ENCODE peak calls at places on chromosomes 12 and 14, in nine cellular contexts. P, K, W, G, T, S, I, F and Q are unnamed samples. For H3K4me1, the result is how much of the 10 kb centered on the place peaks cover.

GRCh38 chr12:7369274-7369729 is 65.4 kb downstream of the ACSM4 start:
- DNase-seq in P (peak), K (peak), W (peak), G (peak), T (no peak), S (no peak), I (no peak), F (no peak), Q (no peak)

GRCh38 chr12:131487379-131488129 is 223.3 kb upstream of the SFSWAP start:
- DNase-seq in P (no peak), K (no peak), W (peak), G (no peak), T (no peak), S (no peak), I (no peak), F (no peak), Q (no peak)

GRCh38 chr14:28765907-28766504 is 581 bp upstream of the FOXG1 start:
- DNase-seq in P (no peak), K (no peak), W (no peak), G (no peak), T (no peak), S (peak), I (no peak), F (no peak), Q (peak)

GRCh38 chr14:39102265-39102968 is 618 bp downstream of the SEC23A start:
- DNase-seq in P (no peak), K (no peak), W (no peak), G (no peak), T (peak), S (peak), I (peak), F (no peak), Q (peak)

GRCh38 chr14:89288114-89288513 is 128.9 kb downstream of the FOXN3 start:
- DNase-seq in P (no peak), K (no peak), W (no peak), G (no peak), T (no peak), S (no peak), I (no peak), F (no peak), Q (no peak)

GRCh38 chr12:79255326-79255725 is 390.8 kb downstream of the SYT1 start:
- DNase-seq in P (no peak), K (no peak), W (no peak), G (no peak), T (peak), S (no peak), I (peak), F (no peak), Q (no peak)

GRCh38 chr12:9784816-9785215 is 24.1 kb upstream of the CD69 start:
- DNase-seq in P (no peak), K (no peak), W (no peak), G (no peak), T (no peak), S (no peak), I (no peak), F (no peak), Q (no peak)

GRCh38 chr14:105294142-105294597 is 6.6 kb downstream of the BRF1 start:
- DNase-seq in P (no peak), K (peak), W (peak), G (peak), T (peak), S (no peak), I (peak), F (peak), Q (peak)

GRCh38 chr14:104014764-104015163 is 70.7 kb upstream of the ASPG start:
- DNase-seq in P (no peak), K (no peak), W (no peak), G (no peak), T (no peak), S (no peak), I (no peak), F (no peak), Q (no peak)

GRCh38 chr12:8493084-8493483 is 20.2 kb upstream of the CLEC4D start:
- DNase-seq in P (no peak), K (no peak), W (no peak), G (peak), T (no peak), S (no peak), I (no peak), F (no peak), Q (no peak)

GRCh38 chr12:22986997-22987396 is 362.0 kb downstream of the ETNK1 start:
- DNase-seq in P (no peak), K (no peak), W (no peak), G (no peak), T (no peak), S (no peak), I (peak), F (no peak), Q (no peak)

GRCh38 chr12:71967176-71967575 is 28.5 kb downstream of the TPH2 start:
- DNase-seq in P (no peak), K (no peak), W (no peak), G (no peak), T (peak), S (no peak), I (no peak), F (no peak), Q (no peak)

GRCh38 chr12:85448548-85449139 is 168.6 kb downstream of the ALX1 start:
- DNase-seq in P (no peak), K (no peak), W (no peak), G (no peak), T (peak), S (peak), I (no peak), F (no peak), Q (peak)

GRCh38 chr12:130013771-130014484 is 110.1 kb upstream of the TMEM132D start:
- DNase-seq in P (no peak), K (no peak), W (no peak), G (no peak), T (no peak), S (peak), I (no peak), F (no peak), Q (peak)

GRCh38 chr14:36683083-36683724 is 21.5 kb downstream of the PAX9 start:
- DNase-seq in P (no peak), K (no peak), W (no peak), G (no peak), T (no peak), S (peak), I (no peak), F (no peak), Q (no peak)

GRCh38 chr14:65229431-65230286 is 127.3 kb upstream of the MAX start:
- DNase-seq in P (peak), K (peak), W (peak), G (peak), T (no peak), S (peak), I (peak), F (no peak), Q (peak)

GRCh38 chr12:1691123-1692007 is 495 bp downstream of the ADIPOR2 start:
- DNase-seq in P (no peak), K (peak), W (peak), G (no peak), T (no peak), S (peak), I (no peak), F (no peak), Q (peak)

GRCh38 chr14:63737582-63738006 is 9.7 kb upstream of the SGPP1 start:
- DNase-seq in P (no peak), K (no peak), W (no peak), G (no peak), T (no peak), S (no peak), I (peak), F (no peak), Q (no peak)

GRCh38 chr12:57769594-57769993 is 2.3 kb downstream of the METTL1 start:
- DNase-seq in P (no peak), K (no peak), W (no peak), G (no peak), T (no peak), S (no peak), I (no peak), F (no peak), Q (no peak)

GRCh38 chr14:72754949-72755348 is 139.0 kb downstream of the DPF3 start:
- DNase-seq in P (no peak), K (no peak), W (no peak), G (no peak), T (no peak), S (no peak), I (no peak), F (no peak), Q (no peak)

GRCh38 chr12:86349196-86349595 is 93.0 kb upstream of the MGAT4C start:
- DNase-seq in P (no peak), K (no peak), W (no peak), G (no peak), T (no peak), S (no peak), I (no peak), F (no peak), Q (no peak)

GRCh38 chr12:48165089-48166031 is 8.0 kb upstream of the ASB8 start:
- DNase-seq in P (no peak), K (no peak), W (no peak), G (peak), T (peak), S (peak), I (peak), F (no peak), Q (peak)

GRCh38 chr12:75852143-75852542 is 179.4 kb downstream of the PHLDA1 start:
- DNase-seq in P (no peak), K (no peak), W (no peak), G (no peak), T (peak), S (no peak), I (peak), F (no peak), Q (no peak)

GRCh38 chr12:107282628-107283027 is 189.3 kb upstream of the CRY1 start:
- DNase-seq in P (no peak), K (no peak), W (no peak), G (no peak), T (no peak), S (no peak), I (no peak), F (no peak), Q (no peak)

GRCh38 chr14:98943907-98944306 is 328.1 kb downstream of the BCL11B start:
- DNase-seq in P (no peak), K (no peak), W (no peak), G (no peak), T (no peak), S (no peak), I (no peak), F (no peak), Q (no peak)
- H3K4me1 ChIP-seq in P (under half), K (under half), W (under half), G (under half), T (under half), S (under half), I (under half), F (under half), Q (under half)

GRCh38 chr12:17352164-17352563 is 737.8 kb downstream of the RERGL start:
- DNase-seq in P (no peak), K (no peak), W (no peak), G (no peak), T (no peak), S (no peak), I (no peak), F (no peak), Q (no peak)
- TF ChIP-seq CTCF in P (no peak), K (no peak), W (no peak), G (no peak), T (no peak), S (peak), I (no peak), F (no peak), Q (no peak)

GRCh38 chr12:53975019-53975815 is 463 bp upstream of the HOTAIR start:
- DNase-seq in P (peak), K (no peak), W (peak), G (no peak), T (no peak), S (no peak), I (no peak), F (no peak), Q (no peak)
- H3K4me3 ChIP-seq in P (peak), K (peak), W (no peak), G (peak), T (no peak), S (peak), I (no peak), F (peak), Q (no peak)

DNA sequence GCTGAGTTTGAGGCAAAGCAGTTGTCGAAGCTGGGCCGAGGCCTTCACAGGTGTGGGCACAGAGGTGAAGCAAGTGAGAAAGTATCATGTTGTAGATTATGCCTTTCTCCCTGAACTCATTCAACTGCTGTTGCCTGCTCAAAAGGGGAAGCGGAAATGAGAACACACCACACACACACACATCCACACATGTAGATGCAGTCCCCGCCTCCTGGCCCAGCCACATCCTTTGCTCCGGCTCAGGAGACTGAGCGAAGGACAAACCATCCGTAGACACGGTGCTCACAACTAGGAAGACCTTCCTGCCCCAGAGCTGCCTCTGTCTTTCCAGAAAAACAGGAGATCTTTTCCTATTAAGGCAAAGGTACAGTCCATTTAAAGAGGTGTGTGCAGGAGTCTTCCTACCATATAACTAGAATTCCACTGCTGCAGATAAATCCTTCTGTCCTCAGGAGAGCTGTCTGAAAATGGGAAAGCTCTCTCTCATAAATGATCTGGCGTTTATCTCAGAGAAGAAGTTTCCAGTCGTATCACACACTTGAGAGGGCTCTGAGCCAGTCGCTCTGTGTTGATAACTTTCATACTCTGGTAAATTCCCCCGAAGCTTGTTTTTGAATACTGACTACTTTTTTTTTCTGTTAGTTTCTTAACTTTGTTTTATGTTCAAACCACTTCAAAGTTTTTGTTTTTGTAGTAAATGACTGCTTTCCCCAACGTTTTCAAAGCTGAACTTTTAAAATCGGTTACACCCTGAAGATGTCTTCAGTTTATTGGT is at the start of gene TESPA1:
- DNase-seq in P (peak), K (peak), W (peak), G (peak), T (no peak), S (no peak), I (no peak), F (peak), Q (no peak)
- H3K4me1 ChIP-seq in P (under half), K (under half), W (under half), G (under half), T (under half), S (under half), I (under half), F (half or more), Q (under half)

GRCh38 chr12:46944771-46945170 is 119.0 kb upstream of the SLC38A4 start:
- DNase-seq in P (no peak), K (no peak), W (no peak), G (no peak), T (no peak), S (no peak), I (no peak), F (no peak), Q (no peak)

GRCh38 chr12:46945591-46945990 is 119.8 kb upstream of the SLC38A4 start:
- DNase-seq in P (no peak), K (no peak), W (no peak), G (no peak), T (no peak), S (no peak), I (no peak), F (no peak), Q (no peak)

GRCh38 chr12:46942579-46942978 is 116.8 kb upstream of the SLC38A4 start:
- DNase-seq in P (no peak), K (no peak), W (no peak), G (no peak), T (peak), S (no peak), I (peak), F (no peak), Q (no peak)

GRCh38 chr12:46946137-46946536 is 120.3 kb upstream of the SLC38A4 start:
- DNase-seq in P (no peak), K (no peak), W (no peak), G (no peak), T (peak), S (no peak), I (peak), F (no peak), Q (no peak)

DNA sequence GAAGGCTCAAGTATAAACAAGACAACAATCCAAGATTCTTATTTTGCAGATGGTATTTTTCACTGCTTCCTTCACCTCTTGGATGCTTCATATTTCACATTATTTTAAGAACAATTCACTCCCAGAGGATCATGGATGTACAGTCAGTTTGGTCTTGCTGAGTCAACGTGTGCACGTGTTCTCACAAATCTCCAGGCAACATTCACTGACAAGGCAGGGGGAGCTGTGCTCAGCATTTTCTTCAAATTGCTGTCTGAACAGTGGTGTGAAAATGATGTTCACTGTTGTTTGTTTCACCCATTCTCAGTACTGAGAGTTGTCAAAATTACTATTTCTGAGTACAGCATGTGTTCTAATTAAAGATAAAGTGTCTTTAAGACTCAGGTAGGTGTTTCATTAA is 118.3 kb upstream of the SLC38A4 start:
- DNase-seq in P (no peak), K (no peak), W (no peak), G (no peak), T (peak), S (peak), I (peak), F (no peak), Q (peak)
- TF ChIP-seq CTCF in P (peak), K (no peak), W (no peak), G (no peak), T (peak), S (no peak), I (peak), F (no peak), Q (peak)

GRCh38 chr14:21536395-21537087 is 10.4 kb upstream of the SALL2 start:
- DNase-seq in P (no peak), K (no peak), W (no peak), G (no peak), T (no peak), S (no peak), I (no peak), F (no peak), Q (peak)
- H3K4me3 ChIP-seq in P (peak), K (no peak), W (peak), G (peak), T (no peak), S (peak), I (peak), F (no peak), Q (peak)

DNA sequence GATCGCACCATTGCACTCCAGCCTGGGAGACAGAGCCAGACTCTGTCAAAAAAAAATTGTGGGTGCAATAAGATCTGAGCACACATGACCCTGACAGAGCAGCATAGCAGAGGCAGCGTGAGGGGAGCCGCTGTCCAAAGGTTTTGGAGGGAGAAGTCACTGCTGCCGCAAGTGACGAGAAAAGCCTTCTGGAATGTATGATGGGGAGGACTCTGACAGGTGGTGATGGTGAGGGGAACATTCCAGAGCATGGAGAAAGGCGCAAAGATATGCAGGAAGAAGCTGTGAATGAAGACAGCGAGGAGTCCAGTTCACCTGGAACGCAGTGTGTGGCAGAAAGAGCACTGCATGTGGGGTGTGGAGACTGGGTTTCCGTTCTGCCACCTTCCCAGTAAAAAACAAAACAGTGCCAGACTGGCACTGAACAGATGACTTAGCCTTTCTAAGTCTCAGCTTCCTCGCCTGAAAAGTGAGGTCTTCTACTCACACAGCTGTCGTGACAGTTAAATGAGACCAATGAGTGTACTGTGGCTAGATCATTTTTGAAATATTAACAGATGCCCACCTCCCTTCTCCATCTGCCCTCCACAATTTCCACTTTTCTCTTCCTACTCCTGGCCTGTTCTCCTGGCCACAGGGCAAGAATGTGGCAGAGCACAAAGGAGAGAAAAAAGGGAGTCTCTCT is 53.4 kb upstream of the PTHLH start:
- DNase-seq in P (no peak), K (no peak), W (no peak), G (no peak), T (no peak), S (no peak), I (peak), F (no peak), Q (no peak)
- H3K4me1 ChIP-seq in P (under half), K (under half), W (under half), G (under half), T (under half), S (under half), I (under half), F (under half), Q (under half)

DNA sequence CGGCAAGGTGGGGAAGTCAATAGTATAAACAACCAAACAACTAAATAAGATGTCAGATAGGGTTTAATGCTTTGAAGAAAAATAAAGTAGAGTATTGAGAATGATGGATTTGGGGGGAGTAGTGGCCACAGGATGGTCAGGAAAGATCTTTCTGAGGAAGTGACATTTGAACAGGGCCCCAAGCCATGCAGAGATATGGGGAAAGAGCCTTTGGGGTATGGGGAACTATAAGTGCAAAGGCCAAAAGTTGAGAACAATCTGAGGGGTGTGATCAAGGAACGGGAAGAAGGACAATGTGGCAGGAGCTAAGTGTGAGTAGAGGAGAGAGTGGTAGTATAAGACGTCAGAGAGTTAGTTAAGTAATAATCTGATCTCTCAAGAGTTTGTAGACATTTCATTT is 1.3 kb downstream of the MRPS35 start:
- DNase-seq in P (no peak), K (no peak), W (no peak), G (no peak), T (no peak), S (no peak), I (no peak), F (no peak), Q (no peak)
- TF ChIP-seq CTCF in P (no peak), K (no peak), W (no peak), G (no peak), T (no peak), S (no peak), I (no peak), F (no peak), Q (no peak)